ENCODE peak calls at places on chromosomes 2 and 18, in five cellular contexts. S, A, C, K and V are unnamed samples.

GRCh38 chr2:230700447-230700846 is 12.2 kb upstream of the CAB39 start:
- DNase-seq in S (no peak), A (peak; percentile 46), K (no peak), C (no peak), V (no peak)

GRCh38 chr2:16272038-16272788 is 331.9 kb downstream of the MYCN start:
- DNase-seq in C (no peak), A (no peak), S (no peak), K (no peak), V (no peak)

GRCh38 chr2:65043001-65043400 is 13.2 kb upstream of the CEP68 start:
- DNase-seq in C (no peak), S (no peak), A (no peak), K (no peak), V (no peak)

GRCh38 chr2:174778479-174778962 is 14.2 kb upstream of the CHRNA1 start:
- DNase-seq in K (peak; percentile 90), S (peak; percentile 40), C (peak; percentile 42), A (peak; percentile 97), V (peak; percentile 60)

GRCh38 chr2:169693344-169693743 is 861 bp downstream of the CFAP210 start:
- DNase-seq in A (peak; percentile 30), K (peak; percentile 46), S (no peak), C (no peak), V (no peak)

GRCh38 chr2:236972491-236973379 is 113.0 kb upstream of the COPS8 start:
- DNase-seq in A (peak; percentile 41), C (peak; percentile 69), K (no peak), S (no peak), V (peak; percentile 71)

GRCh38 chr2:238263204-238264071 is 23.6 kb upstream of the HES6 start:
- DNase-seq in A (peak; percentile 94), C (peak; percentile 94), K (peak; percentile 72), S (no peak), V (peak; percentile 87)

GRCh38 chr18:34528177-34528576 is 181.9 kb upstream of the DTNA start:
- DNase-seq in S (no peak), C (no peak), K (no peak), A (no peak), V (no peak)

DNA sequence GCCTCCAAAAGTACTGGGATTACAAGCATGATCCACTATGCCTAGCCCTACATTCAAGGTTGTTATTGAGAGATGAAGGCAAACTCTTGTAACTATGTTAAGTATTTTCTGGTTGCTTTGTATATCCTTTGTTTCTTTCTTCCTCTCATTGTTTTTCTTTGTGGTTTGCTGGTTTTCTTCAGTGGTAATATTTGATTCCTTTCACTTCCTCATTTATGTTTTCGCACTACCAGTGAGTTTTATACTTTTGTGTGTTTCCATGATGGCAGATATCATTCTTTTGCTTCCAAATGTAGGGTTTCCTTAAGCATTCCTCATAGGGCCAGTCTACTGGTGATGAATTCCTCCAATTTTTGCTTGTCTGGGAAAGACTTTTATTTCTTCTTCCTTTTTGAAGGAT is 90.2 kb downstream of the NCK2 start:
- DNase-seq in S (peak; percentile 50), K (no peak), A (no peak), C (no peak), V (no peak)
- H3K36me3 ChIP-seq in S (no peaks in the 10 kb centered on the region), K (no peaks in the 10 kb centered on the region), A (peaks cover 5% of the 10 kb centered on the region), C (no peaks in the 10 kb centered on the region), V (no peaks in the 10 kb centered on the region)

GRCh38 chr2:227230151-227230550 is 65.7 kb downstream of the COL4A3 start:
- DNase-seq in K (no peak), A (no peak), C (no peak), S (no peak), V (no peak)

GRCh38 chr2:227238242-227239237 is 74.1 kb downstream of the COL4A3 start:
- DNase-seq in S (peak; percentile 13), C (peak; percentile 67), A (peak; percentile 60), K (peak; percentile 43), V (peak; percentile 65)

GRCh38 chr2:227237786-227238185 is 73.4 kb downstream of the COL4A3 start:
- DNase-seq in K (no peak), S (no peak), A (no peak), C (no peak), V (no peak)

GRCh38 chr2:227234432-227234831 is 70.0 kb downstream of the COL4A3 start:
- DNase-seq in K (no peak), A (no peak), C (no peak), S (no peak), V (no peak)
- H3K4me3 ChIP-seq in K (no peak overlapping the region), A (no peak overlapping the region), C (no peak overlapping the region), S (no peak overlapping the region), V (no peak overlapping the region)

GRCh38 chr2:11784747-11785610 is 38.5 kb downstream of the LPIN1 start:
- DNase-seq in S (peak; percentile 42), A (peak; percentile 70), K (peak; percentile 30), C (peak; percentile 57), V (no peak)
- H3K36me3 ChIP-seq in S (peaks cover 28% of the 10 kb centered on the region), A (peaks cover 56% of the 10 kb centered on the region), K (peaks cover 73% of the 10 kb centered on the region), C (no peaks in the 10 kb centered on the region), V (peaks cover 44% of the 10 kb centered on the region)

GRCh38 chr2:45881970-45882581 is 230.6 kb downstream of the PRKCE start:
- DNase-seq in S (no peak), C (no peak), A (no peak), K (no peak), V (no peak)

GRCh38 chr2:45884126-45884525 is 232.7 kb downstream of the PRKCE start:
- DNase-seq in S (no peak), K (no peak), A (no peak), C (no peak), V (no peak)

GRCh38 chr2:45885111-45885685 is 233.7 kb downstream of the PRKCE start:
- DNase-seq in A (no peak), K (no peak), S (no peak), C (no peak), V (no peak)

GRCh38 chr2:45883601-45884000 is 232.1 kb downstream of the PRKCE start:
- DNase-seq in A (no peak), S (no peak), K (no peak), C (no peak), V (no peak)

DNA sequence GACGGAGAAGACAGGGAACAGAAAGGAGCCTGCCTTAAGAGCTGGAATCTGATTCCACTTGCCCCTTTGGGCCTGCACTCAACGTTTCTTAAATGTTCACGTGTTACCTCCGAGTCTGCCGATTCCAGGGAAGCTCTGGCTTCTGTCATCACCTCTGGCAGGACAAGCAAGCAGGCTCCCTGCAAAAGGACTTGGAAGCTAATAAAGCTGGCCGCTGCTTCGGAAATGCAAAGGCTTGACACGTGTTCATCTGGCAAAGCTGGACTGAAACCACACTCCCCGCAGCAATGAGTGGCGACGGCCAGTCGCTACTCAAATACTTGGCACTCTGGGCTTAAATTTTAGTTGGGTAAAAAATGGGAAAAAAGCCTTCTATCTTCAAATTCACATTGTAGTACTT is 231.2 kb downstream of the PRKCE start:
- DNase-seq in C (no peak), S (no peak), A (peak; percentile 62), K (no peak), V (no peak)
- H3K4me3 ChIP-seq in C (no peak overlapping the region), S (no peak overlapping the region), A (peak overlapping the region; percentile 4), K (no peak overlapping the region), V (no peak overlapping the region)

GRCh38 chr18:21109936-21110666 is 1.5 kb downstream of the ROCK1 start:
- DNase-seq in S (peak; percentile 21), K (no peak), A (no peak), C (no peak), V (no peak)
- H3K36me3 ChIP-seq in S (no peaks in the 10 kb centered on the region), K (no peaks in the 10 kb centered on the region), A (no peaks in the 10 kb centered on the region), C (no peaks in the 10 kb centered on the region), V (no peaks in the 10 kb centered on the region)

GRCh38 chr2:44464437-44464836 is 102.7 kb downstream of the CAMKMT start:
- DNase-seq in A (no peak), S (no peak), C (no peak), K (no peak), V (no peak)

GRCh38 chr2:44459754-44460153 is 98.0 kb downstream of the CAMKMT start:
- DNase-seq in C (no peak), S (no peak), A (no peak), K (no peak), V (no peak)

DNA sequence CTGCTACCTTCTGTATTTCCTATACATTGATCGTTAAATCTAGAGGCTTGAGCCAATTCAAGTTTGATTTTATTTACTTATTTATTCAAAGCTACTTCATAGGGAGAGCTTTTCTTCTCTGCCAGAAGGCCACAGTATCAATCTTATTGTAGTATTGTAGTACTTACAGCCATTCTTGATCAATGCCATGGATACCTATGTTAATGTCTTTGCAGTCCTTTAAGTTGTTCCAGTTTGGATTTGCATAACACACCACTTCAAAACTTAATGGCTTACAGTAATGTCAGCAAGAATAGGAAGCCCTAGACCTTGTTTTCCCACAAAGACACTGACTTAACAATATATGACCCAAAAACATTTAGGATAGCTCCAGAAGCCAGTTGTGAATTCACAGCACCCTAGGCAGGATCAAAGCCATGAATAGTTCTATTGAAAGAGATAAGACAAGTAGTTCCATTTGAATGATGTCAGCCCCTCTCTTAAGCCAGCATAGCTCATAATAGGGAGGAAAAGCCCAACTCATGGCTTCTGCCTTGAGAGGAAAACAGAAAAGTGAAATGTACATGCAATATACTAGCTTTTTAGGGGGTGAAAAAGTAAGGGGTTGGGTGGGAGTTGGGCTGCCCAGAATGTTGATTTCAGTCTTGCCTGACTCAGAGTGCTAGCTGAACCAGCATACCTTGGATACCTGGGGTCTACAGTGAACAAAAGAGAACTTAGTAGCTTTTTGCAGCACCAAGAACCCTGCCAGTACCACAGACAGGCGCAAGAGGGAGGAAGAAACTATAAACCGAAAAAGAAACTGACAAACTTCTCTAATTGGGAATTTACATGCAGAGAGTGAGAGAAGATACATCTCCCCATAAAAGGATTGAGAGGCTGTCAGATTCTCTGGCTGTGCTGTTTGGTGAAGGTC is 101.4 kb downstream of the CAMKMT start:
- DNase-seq in S (no peak), K (no peak), C (no peak), A (no peak), V (no peak)
- H3K4me3 ChIP-seq in S (no peak overlapping the region), K (no peak overlapping the region), C (no peak overlapping the region), A (no peak overlapping the region), V (no peak overlapping the region)

GRCh38 chr2:152755029-152755428 is 36.6 kb downstream of the ARL6IP6 start:
- DNase-seq in A (peak; percentile 30), K (no peak), S (peak; percentile 6), C (no peak), V (no peak)
- H3K36me3 ChIP-seq in A (peaks cover 8% of the 10 kb centered on the region), K (peaks cover 4% of the 10 kb centered on the region), S (no peaks in the 10 kb centered on the region), C (no peaks in the 10 kb centered on the region), V (peaks cover 15% of the 10 kb centered on the region)